ENCODE peak calls at places on chromosome 18, in five cellular contexts. T is esophagus muscularis mucosa, U is A549, L is transverse colon, O is K562. M is an unnamed sample.

GRCh38 chr18:596288-596881 is 403 bp upstream of the CLUL1 start:
- DNase-seq in O (peak), L (no peak), U (peak), T (no peak), M (no peak)

GRCh38 chr18:32072321-32072720 is 19.4 kb upstream of the RNF138 start:
- DNase-seq in O (peak), U (no peak), T (no peak), L (no peak), M (no peak)

GRCh38 chr18:13537022-13537780 is 189.2 kb downstream of the FAM210A start:
- DNase-seq in U (no peak), L (no peak), O (no peak), T (no peak), M (no peak)

GRCh38 chr18:9922592-9923308 is 8.9 kb downstream of the VAPA start:
- DNase-seq in L (no peak), O (no peak), U (no peak), T (no peak), M (no peak)

GRCh38 chr18:11310476-11311086 is 161.2 kb upstream of the PIEZO2 start:
- DNase-seq in U (peak), L (peak), O (peak), T (no peak), M (no peak)

GRCh38 chr18:3489462-3489861 is 39.5 kb downstream of the TGIF1 start:
- DNase-seq in O (no peak), L (no peak), T (no peak), U (no peak), M (no peak)

GRCh38 chr18:34159691-34160185 is 65.0 kb downstream of the NOL4 start:
- DNase-seq in T (no peak), O (no peak), U (no peak), L (no peak), M (no peak)

GRCh38 chr18:22207022-22207758 is 37.8 kb downstream of the GATA6 start:
- DNase-seq in L (no peak), T (peak), O (no peak), U (no peak), M (no peak)

GRCh38 chr18:55850904-55851303 is 262.9 kb upstream of the TCF4 start:
- DNase-seq in O (no peak), T (no peak), U (no peak), L (no peak), M (no peak)

GRCh38 chr18:1050012-1050657 is 145.5 kb downstream of the ADCYAP1 start:
- DNase-seq in U (no peak), O (peak), L (no peak), T (no peak), M (no peak)

GRCh38 chr18:7950380-7951143 is 383.4 kb downstream of the PTPRM start:
- DNase-seq in L (no peak), T (no peak), U (peak), O (peak), M (no peak)

GRCh38 chr18:62778976-62779869 is 63.9 kb downstream of the PHLPP1 start:
- DNase-seq in L (no peak), O (peak), T (no peak), U (no peak), M (no peak)

DNA sequence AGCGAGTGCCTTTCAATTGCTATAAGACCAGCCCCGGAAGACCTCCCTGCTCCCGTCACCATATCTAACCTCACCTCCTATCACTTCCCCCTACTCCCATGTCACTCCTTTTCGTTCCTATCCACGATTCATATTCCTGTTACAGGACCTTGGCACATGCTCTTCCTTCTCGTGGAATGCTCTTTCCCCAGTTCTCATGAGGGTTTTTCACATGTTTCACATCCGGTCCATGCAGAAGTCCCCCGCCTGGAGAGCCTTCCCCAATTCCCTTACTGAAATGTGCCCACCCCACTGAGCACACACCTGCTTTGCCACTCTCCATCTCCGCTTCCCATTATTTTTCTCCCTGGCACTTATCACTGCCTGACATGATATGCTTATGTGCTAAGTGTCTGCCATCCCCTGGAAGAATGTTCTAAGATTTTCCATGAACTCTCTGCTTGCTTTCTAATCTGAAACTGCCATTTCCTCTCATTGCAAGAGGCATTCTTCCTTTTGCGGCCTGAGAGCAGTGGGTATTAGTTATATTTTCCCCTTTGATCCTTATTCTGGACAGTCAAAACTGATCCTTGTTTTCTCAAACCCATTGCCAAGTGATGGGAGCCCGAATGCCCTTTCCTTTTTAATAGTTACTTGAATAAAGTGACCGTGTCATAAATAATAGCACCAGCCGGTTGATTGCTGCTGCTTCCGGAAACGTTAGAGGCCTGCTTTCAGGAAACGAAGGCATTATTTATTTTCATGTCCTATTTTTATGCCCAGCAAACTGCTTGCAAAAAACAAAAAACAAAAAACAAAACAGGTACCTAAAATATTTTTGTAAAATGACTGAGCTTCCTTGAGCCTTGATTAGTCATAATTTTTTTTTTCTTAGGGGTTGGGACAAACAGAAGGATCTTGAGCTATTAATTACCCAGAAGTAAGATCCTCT is 127.9 kb downstream of the ZNF532 start:
- DNase-seq in O (no peak), T (no peak), U (peak), L (no peak), M (no peak)
- TF ChIP-seq EP300 in O (no peak), T (no peak), U (no peak), L (no peak), M (no peak)

GRCh38 chr18:64872710-64873458 is 724.0 kb upstream of the LINC00305 start:
- DNase-seq in T (no peak), U (no peak), L (no peak), O (no peak), M (no peak)
- TF ChIP-seq EP300 in T (no peak), U (no peak), L (no peak), O (no peak), M (no peak)

GRCh38 chr18:38427234-38427633 is 861.6 kb upstream of the CELF4 start:
- DNase-seq in L (no peak), U (no peak), T (no peak), O (no peak), M (no peak)
- TF ChIP-seq EP300 in L (no peak), U (no peak), T (no peak), O (no peak), M (no peak)

GRCh38 chr18:5895300-5895885 is at the start of gene TMEM200C:
- DNase-seq in O (no peak), L (no peak), U (no peak), T (no peak), M (peak)
- TF ChIP-seq EP300 in O (no peak), L (no peak), U (no peak), T (no peak), M (no peak)

GRCh38 chr18:58556333-58557012 is 72.4 kb downstream of the ALPK2 start:
- DNase-seq in O (no peak), L (no peak), U (no peak), T (no peak), M (no peak)

GRCh38 chr18:58554404-58554803 is 74.5 kb downstream of the ALPK2 start:
- DNase-seq in L (no peak), U (no peak), O (no peak), T (no peak), M (no peak)

GRCh38 chr18:58549814-58550339 is 79.0 kb downstream of the ALPK2 start:
- DNase-seq in L (peak), O (no peak), U (peak), T (no peak), M (no peak)

GRCh38 chr18:58547864-58548263 is 81.0 kb downstream of the ALPK2 start:
- DNase-seq in T (no peak), U (no peak), O (no peak), L (no peak), M (no peak)

GRCh38 chr18:58552057-58552461 is 76.8 kb downstream of the ALPK2 start:
- DNase-seq in L (no peak), O (no peak), T (no peak), U (peak), M (no peak)
- TF ChIP-seq EP300 in L (no peak), O (no peak), T (no peak), U (no peak), M (no peak)

DNA sequence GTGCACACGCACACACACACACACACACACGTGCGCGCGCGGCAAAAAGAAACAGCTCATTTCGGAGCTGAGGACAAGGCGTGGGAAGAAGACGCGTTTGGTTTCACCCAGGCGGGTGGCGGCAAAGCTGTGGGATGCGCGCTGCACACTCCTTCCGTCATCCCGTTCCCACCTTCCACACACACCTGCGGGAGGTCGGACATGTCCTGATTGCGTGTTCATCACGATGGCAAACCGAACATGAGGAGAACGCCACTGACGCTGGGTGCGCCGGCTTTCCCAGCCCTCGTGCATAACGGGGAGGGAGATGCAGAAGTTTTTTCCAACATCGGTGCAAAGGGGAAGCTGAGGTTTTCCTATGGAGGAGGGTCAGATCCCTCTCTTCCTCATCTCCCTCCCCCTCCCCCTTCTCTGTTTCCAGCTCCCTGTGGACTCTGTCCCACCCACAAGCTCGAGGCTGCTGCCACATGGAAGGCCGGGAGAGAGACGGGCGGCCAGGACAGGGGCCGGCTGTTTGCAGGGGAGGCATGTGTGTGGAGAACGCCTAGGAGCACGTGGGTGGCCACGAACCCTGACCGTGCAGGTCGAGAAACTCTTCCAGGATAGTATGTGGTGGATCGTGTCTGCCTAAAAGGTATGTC is 20.3 kb downstream of the MBP start:
- DNase-seq in T (no peak), U (no peak), L (no peak), O (no peak), M (peak)
- TF ChIP-seq EP300 in T (no peak), U (no peak), L (no peak), O (no peak), M (no peak)

M was measured in sigmoid colon.